ENCODE peak calls at places on chromosomes 2 and 18, in seven cellular contexts. B is HepG2, F is brain microvascular endothelial cell, L is kidney epithelial cell, E is nephron progenitor cell, C is ovary, U is left lung. S is an unnamed sample.

GRCh38 chr2:94753466-94753998 is 117.7 kb upstream of the TEKT4 start:
- DNase-seq in B (no peak), F (no peak), L (no peak), E (no peak), C (no peak), U (no peak), S (no peak)

GRCh38 chr2:120736202-120736954 is 710 bp downstream of the GLI2 start:
- DNase-seq in B (no peak), F (no peak), L (no peak), E (peak; percentile 72), C (peak; percentile 80), U (peak; percentile 76), S (peak; percentile 72)

GRCh38 chr2:224062481-224063307 is 23.6 kb upstream of the SERPINE2 start:
- DNase-seq in B (no peak), F (no peak), L (peak; percentile 49), E (no peak), C (no peak), U (no peak), S (no peak)

GRCh38 chr2:240987588-240987987 is 10.8 kb upstream of the SNED1 start:
- DNase-seq in B (no peak), F (no peak), L (no peak), E (no peak), C (peak; percentile 17), U (peak; percentile 81), S (no peak)

GRCh38 chr18:55322176-55322735 is 265.7 kb downstream of the TCF4 start:
- DNase-seq in B (no peak), F (peak; percentile 90), L (peak; percentile 43), E (peak; percentile 72), C (peak; percentile 80), U (peak; percentile 87), S (peak; percentile 39)

GRCh38 chr18:57708288-57708687 is 86.7 kb upstream of the NARS1 start:
- DNase-seq in B (no peak), F (no peak), L (no peak), E (no peak), C (no peak), U (no peak), S (no peak)

GRCh38 chr2:84202166-84202565 is 256.9 kb downstream of the SUCLG1 start:
- DNase-seq in B (no peak), F (no peak), L (no peak), E (no peak), C (no peak), U (no peak), S (no peak)

GRCh38 chr2:133110201-133110600 is 440.2 kb upstream of the LYPD1 start:
- DNase-seq in B (no peak), F (no peak), L (no peak), E (no peak), C (no peak), U (no peak), S (no peak)

DNA sequence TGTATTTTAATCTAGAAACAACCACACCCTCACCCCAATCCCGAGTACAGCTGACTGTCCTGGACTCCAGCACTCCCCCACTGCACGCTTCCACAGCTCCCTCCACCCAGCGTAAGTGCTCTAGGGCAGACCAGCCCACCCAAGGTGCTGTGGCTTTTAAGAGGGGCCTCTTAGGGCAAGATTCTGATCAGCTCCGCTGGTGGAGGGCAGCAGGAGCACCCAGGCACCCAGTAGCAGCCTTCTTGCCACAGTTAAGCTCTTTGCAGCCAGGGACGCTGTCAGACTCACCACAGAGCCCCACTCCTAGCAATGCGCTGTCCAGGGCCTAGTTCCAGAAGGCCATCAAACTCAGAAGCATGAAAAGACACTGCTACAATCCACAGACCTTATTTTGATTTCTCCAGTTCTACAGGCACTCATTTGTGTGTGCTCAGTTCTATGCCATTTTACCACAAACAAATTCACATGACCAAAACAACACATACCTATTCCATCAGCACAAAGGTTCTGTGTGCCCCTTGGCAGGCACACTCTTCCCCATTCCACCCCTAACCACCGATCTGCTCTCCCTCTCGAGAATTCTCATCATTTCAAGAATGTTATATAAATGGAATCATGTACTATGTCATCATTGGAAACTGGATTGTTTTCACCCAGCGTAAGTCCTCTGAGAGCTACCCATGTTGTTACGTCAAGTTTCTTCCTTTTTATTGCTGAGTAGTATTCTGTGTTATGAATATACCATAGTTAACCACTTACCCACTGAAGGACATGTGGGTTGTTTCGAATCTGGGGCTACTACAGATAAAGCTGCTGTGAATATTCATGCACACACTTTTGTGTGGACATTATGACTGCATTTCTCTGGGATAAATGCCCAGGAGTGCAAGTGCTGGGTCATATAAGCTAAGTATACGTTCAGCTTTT is 40.4 kb downstream of the PTPN2 start:
- DNase-seq in B (no peak), F (no peak), L (no peak), E (no peak), C (no peak), U (no peak), S (no peak)
- TF ChIP-seq CTCF in B (no peak), F (no peak), L (no peak), E (no peak), C (no peak), U (no peak), S (no peak)

DNA sequence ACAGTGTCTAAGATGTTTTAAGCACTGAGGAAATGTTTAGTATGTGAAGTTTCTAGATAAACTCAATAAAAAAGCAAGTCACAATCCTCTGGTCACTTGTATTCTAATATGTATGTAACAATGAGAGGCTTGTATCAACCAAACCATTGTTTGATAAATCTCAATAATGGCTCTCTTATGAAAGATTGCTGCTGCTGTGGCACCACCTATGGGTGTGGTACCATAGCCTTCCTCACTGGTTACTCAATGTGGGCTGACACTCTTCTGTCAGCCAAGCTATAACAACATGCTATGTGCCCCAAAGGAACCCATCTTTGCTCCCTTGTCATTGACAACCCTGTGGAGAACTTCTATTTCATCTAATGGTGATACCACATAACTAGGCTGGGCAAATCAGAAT is 12.6 kb upstream of the RAB1A start:
- DNase-seq in B (no peak), F (no peak), L (no peak), E (no peak), C (no peak), U (no peak), S (no peak)
- TF ChIP-seq CTCF in B (peak; percentile 29), F (peak; percentile 38), L (no peak), E (no peak), C (no peak), U (no peak), S (no peak)

GRCh38 chr2:12970861-12971260 is 254.1 kb downstream of the TRIB2 start:
- DNase-seq in B (no peak), F (peak; percentile 68), L (peak; percentile 28), E (no peak), C (no peak), U (no peak), S (no peak)
- TF ChIP-seq CTCF in B (no peak), F (no peak), L (no peak), E (no peak), C (no peak), U (no peak), S (no peak)

GRCh38 chr2:5695641-5696350 is 3.6 kb downstream of the SOX11 start:
- DNase-seq in B (no peak), F (peak; percentile 27), L (no peak), E (peak; percentile 64), C (no peak), U (peak; percentile 72), S (no peak)
- TF ChIP-seq CTCF in B (no peak), F (no peak), L (peak; percentile 2), E (no peak), C (no peak), U (no peak), S (no peak)

GRCh38 chr2:75424936-75425619 is 135.7 kb downstream of the EVA1A start:
- DNase-seq in B (peak; percentile 15), F (no peak), L (no peak), E (no peak), C (no peak), U (peak; percentile 22), S (no peak)
- TF ChIP-seq CTCF in B (peak; percentile 70), F (no peak), L (no peak), E (peak; percentile 7), C (no peak), U (no peak), S (no peak)

GRCh38 chr2:239596792-239597191 is 196.0 kb upstream of the HDAC4 start:
- DNase-seq in B (no peak), F (no peak), L (no peak), E (no peak), C (peak; percentile 0), U (peak; percentile 28), S (no peak)

GRCh38 chr2:239594772-239595608 is 194.2 kb upstream of the HDAC4 start:
- DNase-seq in B (no peak), F (no peak), L (no peak), E (no peak), C (peak; percentile 3), U (peak; percentile 42), S (no peak)

GRCh38 chr2:239596298-239596697 is 195.5 kb upstream of the HDAC4 start:
- DNase-seq in B (no peak), F (no peak), L (no peak), E (no peak), C (no peak), U (no peak), S (no peak)

GRCh38 chr2:239597216-239597615 is 196.4 kb upstream of the HDAC4 start:
- DNase-seq in B (no peak), F (no peak), L (no peak), E (no peak), C (peak; percentile 6), U (peak; percentile 45), S (no peak)

DNA sequence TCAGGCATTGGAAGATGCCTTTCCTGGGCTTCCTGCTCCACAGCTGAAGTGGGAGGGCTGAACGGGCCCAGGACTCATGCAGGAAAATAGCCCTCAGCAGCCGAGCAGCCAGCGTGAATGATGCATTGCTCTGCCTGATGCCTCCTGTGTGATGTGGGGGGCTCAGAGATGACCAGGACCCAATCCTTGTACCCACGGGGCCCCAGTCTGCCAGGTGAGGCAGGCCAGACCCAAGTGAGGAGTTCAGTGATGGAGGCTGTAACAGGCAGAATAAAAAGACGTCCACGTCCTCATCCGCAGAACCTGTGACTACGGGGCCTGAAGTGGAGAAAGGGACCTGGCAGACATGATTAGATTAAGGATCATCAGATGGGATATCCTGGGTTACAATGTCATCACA is 194.9 kb upstream of the HDAC4 start:
- DNase-seq in B (no peak), F (no peak), L (no peak), E (no peak), C (peak; percentile 0), U (peak; percentile 28), S (peak; percentile 34)
- TF ChIP-seq CTCF in B (no peak), F (no peak), L (no peak), E (no peak), C (no peak), U (no peak), S (no peak)

GRCh38 chr2:72789241-72789640 is 36.6 kb downstream of the EXOC6B start:
- DNase-seq in B (no peak), F (no peak), L (no peak), E (no peak), C (no peak), U (no peak), S (no peak)
- TF ChIP-seq CTCF in B (no peak), F (no peak), L (no peak), E (no peak), C (no peak), U (no peak), S (no peak)

DNA sequence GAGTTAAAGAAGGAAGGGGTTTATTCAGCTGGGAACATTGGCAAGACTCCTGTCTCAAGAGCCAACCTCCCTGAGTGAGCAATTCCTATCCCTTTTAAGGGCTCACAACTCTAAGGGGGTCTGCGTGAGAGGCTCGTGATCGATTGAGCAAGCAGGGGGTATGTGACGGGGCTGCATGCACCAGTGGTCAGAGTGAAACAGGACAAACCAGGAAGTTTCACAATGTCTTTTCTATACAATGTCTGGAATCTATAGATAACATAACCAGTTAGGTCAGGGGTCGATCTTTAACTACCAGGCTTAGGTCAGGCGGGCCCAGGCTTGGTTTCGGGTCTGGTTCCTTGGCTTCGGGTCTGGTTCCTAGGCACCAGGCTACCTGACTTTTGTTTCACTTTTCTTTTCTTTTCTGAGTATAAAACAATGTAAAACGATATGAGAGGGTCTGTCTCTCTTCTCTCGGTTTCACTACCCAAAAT is 30.1 kb upstream of the LIPG start:
- DNase-seq in B (peak; percentile 12), F (no peak), L (no peak), E (no peak), C (no peak), U (no peak), S (no peak)
- TF ChIP-seq CTCF in B (no peak), F (no peak), L (no peak), E (no peak), C (no peak), U (no peak), S (no peak)